ENCODE peak calls at places on chromosomes 11 and 22, in four cellular contexts. L is upper lobe of left lung, X is MM.1S, W is IMR-90. R is an unnamed sample.

GRCh38 chr11:76026862-76027261 is 179.4 kb downstream of the WNT11 start:
- DNase-seq in L (no peak), X (no peak), W (no peak), R (no peak)

GRCh38 chr11:106012744-106013143 is 9.3 kb downstream of the MSANTD4 start:
- DNase-seq in L (no peak), X (no peak), W (peak; percentile 95), R (no peak)

GRCh38 chr22:50660306-50660705 is 12.3 kb upstream of the SHANK3 start:
- DNase-seq in L (no peak), X (no peak), W (no peak), R (no peak)

GRCh38 chr11:110172666-110173065 is 79.5 kb downstream of the ZC3H12C start:
- DNase-seq in L (no peak), X (no peak), W (peak; percentile 22), R (no peak)

GRCh38 chr11:77879218-77879617 is 58.3 kb downstream of the AAMDC start:
- DNase-seq in L (no peak), X (peak; percentile 85), W (peak; percentile 50), R (no peak)

GRCh38 chr22:23609983-23610781 is 21.9 kb downstream of the DRICH1 start:
- DNase-seq in L (no peak), X (no peak), W (no peak), R (no peak)

GRCh38 chr11:1138053-1138452 is 19.7 kb upstream of the MUC5AC start:
- DNase-seq in L (no peak), X (no peak), W (peak; percentile 82), R (no peak)

GRCh38 chr11:117861151-117862018 is 15.1 kb downstream of the FXYD6 start:
- DNase-seq in L (no peak), X (no peak), W (no peak), R (no peak)

GRCh38 chr11:74397531-74398243 is 546 bp downstream of the PGM2L1 start:
- DNase-seq in L (peak; percentile 87), X (peak; percentile 55), W (peak; percentile 30), R (peak; percentile 87)

GRCh38 chr22:35893698-35894097 is 134.9 kb downstream of the RBFOX2 start:
- DNase-seq in L (no peak), X (no peak), W (peak; percentile 43), R (no peak)

GRCh38 chr11:6655020-6655789 is 404 bp downstream of the DCHS1 start:
- DNase-seq in L (peak; percentile 88), X (no peak), W (no peak), R (peak; percentile 78)

GRCh38 chr11:102287963-102288744 is 29.1 kb upstream of the BIRC3 start:
- DNase-seq in L (no peak), X (peak; percentile 71), W (peak; percentile 82), R (no peak)

GRCh38 chr11:70059971-70060370 is 18.1 kb upstream of the ANO1 start:
- DNase-seq in L (no peak), X (no peak), W (no peak), R (no peak)

GRCh38 chr22:28978863-28979799 is 82.5 kb downstream of the C22orf31 start:
- DNase-seq in L (no peak), X (no peak), W (no peak), R (no peak)

DNA sequence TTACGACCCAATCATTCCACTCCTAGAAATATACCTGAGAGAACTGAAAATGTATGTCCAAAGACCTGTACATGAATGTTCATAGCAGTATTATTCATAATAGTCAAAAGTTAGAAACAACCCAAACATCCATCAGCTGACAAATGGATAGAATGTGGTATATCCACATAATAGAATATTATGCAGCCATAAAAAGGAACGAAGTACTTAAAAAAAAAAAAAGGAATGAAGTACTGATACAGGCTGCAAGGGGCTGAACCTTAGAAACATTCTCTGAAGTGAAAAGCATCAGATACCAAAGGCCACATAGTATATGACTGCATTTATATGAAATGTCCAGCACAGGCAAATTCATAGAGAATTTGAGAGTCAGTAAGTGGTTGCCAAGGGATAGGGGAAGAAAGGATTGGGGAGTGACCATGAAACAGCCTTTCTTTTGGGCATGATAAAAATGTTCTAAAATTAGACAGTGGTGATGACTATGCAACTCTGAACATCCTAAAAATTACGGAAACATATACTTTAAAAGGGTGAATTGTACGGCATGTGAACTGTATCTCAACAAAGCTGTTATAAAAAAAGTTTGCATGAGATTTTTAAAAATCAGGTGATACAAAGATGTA is 1.8 kb downstream of the TPST2 start:
- DNase-seq in L (no peak), X (no peak), W (no peak), R (no peak)
- H3K27ac ChIP-seq in L (peak overlapping the region; percentile 91), X (peak overlapping the region; percentile 70), W (no peak overlapping the region), R (peak overlapping the region; percentile 20)

GRCh38 chr11:64249038-64249437 is 2.3 kb upstream of the PLCB3 start:
- DNase-seq in L (no peak), X (no peak), W (no peak), R (no peak)
- H3K4me3 ChIP-seq in L (no peak overlapping the region), X (no peak overlapping the region), W (no peak overlapping the region), R (no peak overlapping the region)

GRCh38 chr22:41781508-41781906 is 19.0 kb upstream of the CCDC134 start:
- DNase-seq in L (no peak), X (no peak), W (no peak), R (no peak)
- H3K27ac ChIP-seq in L (peak overlapping the region; percentile 72), X (peak overlapping the region; percentile 47), W (no peak overlapping the region), R (no peak overlapping the region)

GRCh38 chr11:47592970-47593369 is 1.2 kb downstream of the C1QTNF4 start:
- DNase-seq in L (no peak), X (no peak), W (no peak), R (no peak)

GRCh38 chr11:47593492-47593933 is 698 bp downstream of the C1QTNF4 start:
- DNase-seq in L (no peak), X (no peak), W (no peak), R (peak; percentile 29)

GRCh38 chr11:47595029-47595428 is 818 bp upstream of the C1QTNF4 start:
- DNase-seq in L (no peak), X (no peak), W (no peak), R (no peak)

GRCh38 chr11:47595967-47596366 is 1.8 kb upstream of the C1QTNF4 start:
- DNase-seq in L (no peak), X (no peak), W (no peak), R (no peak)

DNA sequence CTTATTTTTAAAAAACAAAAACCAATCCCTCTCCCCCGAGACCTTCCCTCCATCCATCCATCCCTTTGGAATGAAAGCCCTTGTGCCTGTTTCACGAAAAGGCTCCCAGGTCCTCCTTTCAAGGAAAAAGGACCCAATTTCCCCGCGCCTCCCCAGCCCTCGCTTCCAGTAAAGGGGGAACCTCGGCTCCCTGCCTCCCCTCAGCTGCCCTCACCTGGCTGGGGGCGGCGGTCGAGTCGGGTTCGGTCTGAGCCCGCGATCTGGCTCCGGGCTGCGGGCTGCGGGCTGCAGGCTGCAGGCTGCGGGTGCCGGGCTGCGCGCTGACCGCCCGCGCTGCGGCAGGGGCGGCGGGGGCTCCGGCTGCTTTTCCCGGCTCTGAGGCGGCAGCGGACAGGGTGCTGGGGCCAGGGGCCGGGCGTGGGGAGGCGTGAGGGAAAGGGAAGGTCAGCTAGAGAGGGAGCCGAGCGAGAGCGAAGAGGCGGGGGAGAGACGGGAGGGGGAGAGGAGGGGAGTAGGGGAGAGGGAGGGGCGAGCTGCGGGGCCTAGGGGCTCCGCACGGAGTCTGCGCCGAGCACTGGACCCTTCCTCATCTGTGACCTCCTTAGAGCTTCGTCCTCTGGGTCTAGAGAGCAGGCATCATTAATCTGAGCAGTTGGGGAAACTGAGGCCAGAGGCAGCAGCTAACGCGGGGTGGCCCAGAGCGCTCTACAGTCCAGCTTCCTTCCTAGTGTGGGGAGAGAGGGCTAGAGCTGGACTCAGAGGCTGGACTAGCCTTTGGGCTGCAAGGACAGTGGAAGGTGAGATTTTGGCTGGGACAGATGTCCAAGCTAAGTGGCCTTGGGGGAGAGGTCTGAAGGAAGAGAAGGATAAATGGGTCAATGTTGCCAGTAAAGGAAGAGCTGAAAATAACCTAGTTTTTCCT is at the start of gene C1QTNF4:
- DNase-seq in L (peak; percentile 77), X (no peak), W (no peak), R (peak; percentile 64)
- H3K4me3 ChIP-seq in L (no peak within 1 kb of the TSS), X (no peak within 1 kb of the TSS), W (peak within 1 kb of the TSS; percentile 32), R (no peak within 1 kb of the TSS)

DNA sequence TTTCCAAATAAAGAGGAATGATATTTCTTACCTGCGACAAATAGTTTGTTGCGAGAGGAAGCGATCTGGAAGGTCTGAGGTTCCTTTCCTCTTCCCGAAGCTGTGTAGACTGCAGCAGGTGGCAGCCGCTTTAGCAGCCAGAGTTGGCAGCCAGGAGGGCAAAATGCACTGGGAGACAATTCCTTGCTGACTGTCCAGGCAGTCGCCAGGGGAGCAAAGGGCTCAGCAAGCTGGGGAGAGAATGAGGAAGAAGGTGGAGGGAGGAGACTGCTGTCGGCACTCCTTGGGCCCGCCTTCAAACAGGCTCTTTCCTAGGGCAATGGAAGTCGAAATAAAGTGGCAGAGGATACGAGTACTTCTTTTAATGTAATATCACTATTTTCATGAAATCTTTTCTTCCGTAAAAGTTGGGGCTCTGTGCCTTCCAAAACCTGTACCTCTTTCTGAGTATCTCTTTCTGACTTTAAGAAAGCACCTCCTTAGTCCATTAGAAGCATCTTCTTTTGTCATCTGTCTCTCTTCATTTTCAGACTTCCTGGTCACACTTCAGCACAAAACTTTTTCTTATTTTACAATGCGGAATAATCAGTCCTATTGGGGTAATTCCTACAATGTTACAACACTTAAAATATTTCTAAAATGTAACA is at the start of gene IL18:
- DNase-seq in L (no peak), X (no peak), W (no peak), R (peak; percentile 65)
- H3K27ac ChIP-seq in L (peak within 1 kb of the TSS; percentile 74), X (no peak within 1 kb of the TSS), W (no peak within 1 kb of the TSS), R (peak within 1 kb of the TSS; percentile 52)

GRCh38 chr11:44556735-44557409 is 8.6 kb upstream of the CD82 start:
- DNase-seq in L (no peak), X (peak; percentile 68), W (peak; percentile 59), R (no peak)

GRCh38 chr11:44557464-44557863 is 8.0 kb upstream of the CD82 start:
- DNase-seq in L (no peak), X (no peak), W (no peak), R (no peak)

GRCh38 chr11:44561275-44561781 is 4.1 kb upstream of the CD82 start:
- DNase-seq in L (no peak), X (no peak), W (peak; percentile 39), R (no peak)

GRCh38 chr11:44561964-44562734 is 3.3 kb upstream of the CD82 start:
- DNase-seq in L (no peak), X (no peak), W (no peak), R (no peak)

DNA sequence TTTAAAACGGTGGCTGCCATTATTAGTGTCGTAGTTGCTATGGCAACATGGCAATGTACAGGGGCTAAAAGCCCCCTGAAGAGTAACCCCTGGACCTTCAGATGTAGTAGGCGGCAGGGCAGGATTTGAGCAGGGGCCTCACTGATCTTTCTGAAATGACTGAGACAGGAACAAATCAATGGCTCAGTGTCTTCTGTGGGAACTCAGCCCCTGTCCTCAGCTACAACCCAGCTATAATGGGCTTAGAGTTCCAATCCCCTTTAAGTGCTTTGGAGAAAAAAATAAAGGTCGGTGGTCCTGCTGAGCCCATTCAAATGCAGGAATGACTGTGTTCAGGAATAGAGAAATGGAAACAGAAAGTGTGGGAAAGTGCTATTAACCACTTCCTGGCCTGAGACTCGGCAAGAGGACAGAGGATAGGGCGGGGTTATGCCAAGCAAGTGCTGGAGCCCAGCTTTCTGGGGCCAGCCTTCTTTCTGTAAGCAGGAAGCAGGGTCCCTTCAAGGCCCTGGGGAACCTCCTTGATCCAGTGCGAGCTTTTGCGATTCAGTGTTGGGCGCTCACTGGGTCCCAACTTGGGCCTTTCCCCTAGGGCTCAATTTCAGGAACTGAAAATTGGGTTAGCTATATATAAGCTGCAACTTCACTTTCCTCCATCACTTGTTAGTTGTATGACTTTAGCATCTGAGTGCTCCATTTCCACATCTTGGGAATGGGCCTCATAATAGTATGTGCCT is 6.1 kb upstream of the CD82 start:
- DNase-seq in L (no peak), X (peak; percentile 40), W (no peak), R (no peak)
- H3K4me3 ChIP-seq in L (no peak overlapping the region), X (peak overlapping the region; percentile 31), W (no peak overlapping the region), R (no peak overlapping the region)

R was measured in kidney.